ENCODE peak calls at places on chromosomes 4 and X, in four cellular contexts. S is A549, W is K562, R is IMR-90. N is an unnamed sample.

GRCh38 chr4:88792268-88792781 is 94.7 kb upstream of the NAP1L5 start:
- DNase-seq in W (no peak), S (peak), R (peak), N (peak)

GRCh38 chr4:64584981-64585557 is 175.8 kb upstream of the TECRL start:
- DNase-seq in S (peak), R (peak), W (peak), N (peak)

GRCh38 chr4:85776579-85776978 is 301.6 kb downstream of the ARHGAP24 start:
- DNase-seq in R (peak), W (no peak), S (no peak), N (no peak)

GRCh38 chr4:55866973-55867574 is 13.6 kb downstream of the EXOC1 start:
- DNase-seq in W (peak), R (peak), S (peak), N (peak)

GRCh38 chrX:30971761-30972603 is 82.9 kb upstream of the TAB3 start:
- DNase-seq in W (peak), S (peak), R (peak), N (peak)

GRCh38 chr4:1200425-1201035 is 28.1 kb upstream of the SPON2 start:
- DNase-seq in S (no peak), R (peak), W (peak), N (no peak)

GRCh38 chr4:76016383-76016782 is 6.9 kb downstream of the CXCL10 start:
- DNase-seq in R (no peak), S (no peak), W (no peak), N (no peak)

GRCh38 chrX:68307767-68308166 is 125.5 kb downstream of the OPHN1 start:
- DNase-seq in W (no peak), R (peak), S (peak), N (no peak)

GRCh38 chr4:153151535-153152452 is 52.4 kb upstream of the TRIM2 start:
- DNase-seq in S (peak), R (peak), W (peak), N (no peak)

GRCh38 chr4:10098770-10099139 is 17.8 kb downstream of the WDR1 start:
- DNase-seq in W (no peak), S (no peak), R (peak), N (no peak)

GRCh38 chr4:29151584-29151983 is 1568.6 kb upstream of the PCDH7 start:
- DNase-seq in R (peak), W (no peak), S (no peak), N (no peak)

GRCh38 chrX:149908727-149909126 is 20.6 kb upstream of the HSFX4 start:
- DNase-seq in S (no peak), W (no peak), R (no peak), N (no peak)

GRCh38 chrX:40108959-40109287 is 11.2 kb upstream of the BCOR start:
- DNase-seq in W (peak), S (peak), R (peak), N (no peak)

GRCh38 chr4:141713771-141714445 is 77.5 kb downstream of the IL15 start:
- DNase-seq in R (peak), S (peak), W (no peak), N (no peak)

GRCh38 chr4:14865804-14866203 is 136.5 kb upstream of the CPEB2 start:
- DNase-seq in R (no peak), S (no peak), W (no peak), N (no peak)

GRCh38 chr4:26455571-26455970 is 34.7 kb downstream of the CCKAR start:
- DNase-seq in S (no peak), R (no peak), W (no peak), N (no peak)

GRCh38 chrX:9464435-9465371 is at the start of gene TBL1X:
- DNase-seq in S (peak), W (peak), R (peak), N (peak)

GRCh38 chr4:147597561-147597960 is 19.6 kb upstream of the TMEM184C start:
- DNase-seq in W (no peak), R (no peak), S (no peak), N (no peak)

GRCh38 chr4:186727149-186727976 is 3.7 kb upstream of the FAT1 start:
- DNase-seq in W (no peak), S (peak), R (peak), N (no peak)
- TF ChIP-seq BHLHE40 in W (no peak), S (no peak), R (no peak), N (no peak)

GRCh38 chrX:130300010-130300282 is 31.2 kb upstream of the ZNF280C start:
- DNase-seq in S (no peak), W (no peak), R (no peak), N (no peak)
- H3K4me3 ChIP-seq in S (no peak), W (peak), R (no peak), N (no peak)

GRCh38 chrX:10677490-10677889 is 57.1 kb upstream of the MID1 start:
- DNase-seq in W (no peak), R (no peak), S (no peak), N (no peak)
- TF ChIP-seq BHLHE40 in W (no peak), R (no peak), S (no peak), N (no peak)

DNA sequence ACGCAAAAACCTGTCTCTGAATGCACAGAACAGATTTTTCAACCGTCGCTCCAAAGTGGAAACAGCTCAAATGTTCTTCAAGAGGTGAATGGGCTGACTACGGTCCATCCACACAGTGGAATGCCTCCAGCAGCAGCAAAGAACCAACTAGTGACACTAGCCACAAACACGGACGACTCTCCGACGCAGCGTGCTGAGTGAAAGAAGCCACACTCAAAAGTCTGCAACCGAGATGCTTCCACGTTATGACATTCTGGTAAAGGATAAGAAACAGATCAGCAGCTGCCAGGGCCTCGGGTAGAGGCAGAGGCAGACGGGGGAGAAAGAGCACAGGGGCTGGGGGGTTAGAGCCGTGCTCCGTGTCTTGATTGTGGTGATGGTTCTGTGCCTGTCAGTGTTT is 125.2 kb downstream of the AFAP1 start:
- DNase-seq in R (no peak), S (no peak), W (no peak), N (no peak)
- H3K4me3 ChIP-seq in R (no peak), S (no peak), W (no peak), N (no peak)

N was measured in HepG2.